ENCODE peak calls at places on chromosomes 4 and X, in ten cellular contexts. D, T, F, H, V, N, Y, X, Q and K are unnamed samples.

GRCh38 chrX:153474718-153475117 is 4.3 kb upstream of the HAUS7 start:
- DNase-seq in D (no peak), Y (peak; percentile 54), F (peak; percentile 46), Q (no peak), H (no peak), X (peak; percentile 91), V (peak; percentile 37), N (no peak), T (peak; percentile 34), K (no peak)

GRCh38 chrX:16491461-16491860 is 158.5 kb upstream of the S100G start:
- DNase-seq in H (no peak), X (no peak), N (no peak), V (no peak), Y (no peak), D (no peak), F (no peak), Q (no peak), T (no peak), K (no peak)

GRCh38 chrX:112841114-112841819 is 636 bp upstream of the AMOT start:
- DNase-seq in N (peak; percentile 88), V (peak; percentile 58), Q (peak; percentile 85), Y (peak; percentile 84), D (peak; percentile 51), T (peak; percentile 81), F (peak; percentile 87), H (no peak), X (peak; percentile 89), K (peak; percentile 71)

GRCh38 chrX:57595381-57595811 is 3.6 kb downstream of the ZXDB start:
- DNase-seq in D (peak; percentile 77), X (no peak), H (no peak), V (no peak), Y (peak; percentile 46), Q (no peak), F (no peak), T (peak; percentile 20), N (no peak), K (no peak)

GRCh38 chrX:12329476-12329875 is 191.2 kb downstream of the FRMPD4 start:
- DNase-seq in X (no peak), D (peak; percentile 14), Q (no peak), F (no peak), N (no peak), V (no peak), T (no peak), H (no peak), Y (no peak), K (no peak)

GRCh38 chr4:24105183-24106039 is 215.6 kb upstream of the PPARGC1A start:
- DNase-seq in H (no peak), X (no peak), N (no peak), Q (no peak), F (no peak), T (peak; percentile 57), D (peak; percentile 2), Y (peak; percentile 91), V (no peak), K (no peak)

GRCh38 chrX:118632862-118633261 is 94.5 kb upstream of the IL13RA1 start:
- DNase-seq in N (no peak), X (no peak), Y (no peak), V (no peak), T (no peak), Q (no peak), F (no peak), D (no peak), H (no peak), K (peak; percentile 0)

GRCh38 chrX:69000857-69001256 is 164.4 kb downstream of the PJA1 start:
- DNase-seq in T (no peak), N (no peak), H (no peak), F (no peak), D (no peak), Y (no peak), X (no peak), Q (no peak), V (no peak), K (no peak)

GRCh38 chrX:130155564-130155963 is 10.1 kb downstream of the AIFM1 start:
- DNase-seq in H (no peak), V (no peak), F (no peak), N (no peak), Q (no peak), X (no peak), Y (no peak), T (no peak), D (no peak), K (no peak)

GRCh38 chr4:8532245-8532781 is 47.9 kb upstream of the GPR78 start:
- DNase-seq in H (no peak), Y (no peak), D (no peak), Q (no peak), N (no peak), V (no peak), T (no peak), F (no peak), X (no peak), K (no peak)

GRCh38 chr4:8533274-8533865 is 46.8 kb upstream of the GPR78 start:
- DNase-seq in N (no peak), H (no peak), D (no peak), F (no peak), V (no peak), Q (no peak), Y (no peak), X (no peak), T (no peak), K (no peak)

GRCh38 chr4:8536467-8536866 is 43.7 kb upstream of the GPR78 start:
- DNase-seq in T (no peak), V (no peak), Q (no peak), D (no peak), X (no peak), N (no peak), H (no peak), F (no peak), Y (no peak), K (no peak)

GRCh38 chr4:8534601-8535000 is 45.6 kb upstream of the GPR78 start:
- DNase-seq in H (no peak), V (no peak), Q (no peak), T (no peak), N (no peak), D (no peak), X (no peak), F (no peak), Y (no peak), K (no peak)

GRCh38 chr4:8534129-8534528 is 46.1 kb upstream of the GPR78 start:
- DNase-seq in F (peak; percentile 81), N (no peak), V (no peak), Y (peak; percentile 75), H (no peak), Q (no peak), T (peak; percentile 74), D (peak; percentile 97), X (no peak), K (no peak)
- H3K27ac ChIP-seq in F (peak overlapping the region; percentile 77), N (no peak overlapping the region), V (no peak overlapping the region), Y (no peak overlapping the region), H (peak overlapping the region; percentile 3), Q (peak overlapping the region; percentile 37), T (peak overlapping the region; percentile 55), D (peak overlapping the region; percentile 30), X (no peak overlapping the region), K (no peak overlapping the region)

GRCh38 chr4:145819246-145820181 is 119.1 kb downstream of the ZNF827 start:
- DNase-seq in H (no peak), Y (no peak), N (no peak), T (no peak), D (no peak), Q (no peak), X (no peak), F (no peak), V (no peak), K (peak; percentile 11)
- H3K27ac ChIP-seq in H (no peak overlapping the region), Y (no peak overlapping the region), N (no peak overlapping the region), T (no peak overlapping the region), D (no peak overlapping the region), Q (no peak overlapping the region), X (no peak overlapping the region), F (no peak overlapping the region), V (no peak overlapping the region), K (peak overlapping the region; percentile 3)

GRCh38 chrX:148568763-148569162 is 68.3 kb downstream of the AFF2 start:
- DNase-seq in F (no peak), V (no peak), H (no peak), X (no peak), Y (no peak), D (no peak), T (no peak), Q (no peak), N (no peak), K (no peak)

GRCh38 chrX:148562846-148563245 is 62.4 kb downstream of the AFF2 start:
- DNase-seq in V (no peak), T (no peak), F (no peak), N (no peak), X (no peak), D (no peak), Y (no peak), Q (no peak), H (no peak), K (no peak)

GRCh38 chrX:148567779-148568178 is 67.4 kb downstream of the AFF2 start:
- DNase-seq in D (no peak), X (no peak), Q (no peak), F (no peak), N (no peak), T (no peak), Y (no peak), H (no peak), V (no peak), K (no peak)

GRCh38 chrX:148572332-148572731 is 71.9 kb downstream of the AFF2 start:
- DNase-seq in X (no peak), H (no peak), N (no peak), F (no peak), V (no peak), T (no peak), Q (no peak), Y (no peak), D (peak; percentile 41), K (no peak)

GRCh38 chrX:148567229-148567628 is 66.8 kb downstream of the AFF2 start:
- DNase-seq in H (no peak), V (no peak), X (no peak), N (no peak), Y (peak; percentile 33), T (no peak), Q (no peak), D (peak; percentile 5), F (no peak), K (no peak)
- H3K27ac ChIP-seq in H (no peak overlapping the region), V (no peak overlapping the region), X (no peak overlapping the region), N (no peak overlapping the region), Y (no peak overlapping the region), T (no peak overlapping the region), Q (no peak overlapping the region), D (no peak overlapping the region), F (no peak overlapping the region), K (no peak overlapping the region)

GRCh38 chr4:174214102-174214878 is 69.2 kb downstream of the FBXO8 start:
- DNase-seq in D (no peak), V (peak; percentile 1), T (peak; percentile 41), Q (no peak), H (no peak), F (no peak), X (no peak), Y (peak; percentile 46), N (peak; percentile 43), K (no peak)
- H3K27ac ChIP-seq in D (no peak overlapping the region), V (no peak overlapping the region), T (no peak overlapping the region), Q (no peak overlapping the region), H (no peak overlapping the region), F (no peak overlapping the region), X (no peak overlapping the region), Y (no peak overlapping the region), N (peak overlapping the region; percentile 24), K (no peak overlapping the region)